ENCODE peak calls at places on chromosomes 12 and 14, in seven cellular contexts. One of them, this sample, is unnamed.
A peak's percentile ranks its signal among the peaks of the same experiment; 100 is the strongest.

GRCh38 chr12:62649412-62650116 is 182.9 kb downstream of the MON2 start:
- DNase-seq in HepG2: no peak
- DNase-seq in GM12878: no peak
- DNase-seq in SK-N-SH: no peak
- DNase-seq in HCT116: no peak
- DNase-seq in endothelial cell of umbilical vein: no peak
- DNase-seq in K562: no peak
- DNase-seq in this sample: no peak

GRCh38 chr12:113467154-113467513 is 4.5 kb downstream of the LHX5 start:
- DNase-seq in HepG2: no peak
- DNase-seq in GM12878: no peak
- DNase-seq in SK-N-SH: peak; percentile 40
- DNase-seq in HCT116: no peak
- DNase-seq in endothelial cell of umbilical vein: no peak
- DNase-seq in K562: peak; percentile 55
- DNase-seq in this sample: no peak

GRCh38 chr14:75711134-75711795 is 50.2 kb downstream of the TTLL5 start:
- DNase-seq in HepG2: peak; percentile 47
- DNase-seq in GM12878: no peak
- DNase-seq in SK-N-SH: peak; percentile 34
- DNase-seq in HCT116: peak; percentile 43
- DNase-seq in endothelial cell of umbilical vein: peak; percentile 41
- DNase-seq in K562: peak; percentile 35
- DNase-seq in this sample: peak; percentile 37

GRCh38 chr14:26863736-26864135 is 265.9 kb upstream of the NOVA1 start:
- DNase-seq in HepG2: no peak
- DNase-seq in GM12878: no peak
- DNase-seq in SK-N-SH: no peak
- DNase-seq in HCT116: no peak
- DNase-seq in endothelial cell of umbilical vein: peak; percentile 45
- DNase-seq in K562: no peak
- DNase-seq in this sample: no peak

GRCh38 chr12:22740656-22741350 is 115.8 kb downstream of the ETNK1 start:
- DNase-seq in HepG2: no peak
- DNase-seq in GM12878: no peak
- DNase-seq in SK-N-SH: no peak
- DNase-seq in HCT116: no peak
- DNase-seq in endothelial cell of umbilical vein: no peak
- DNase-seq in K562: no peak
- DNase-seq in this sample: no peak

GRCh38 chr12:54196396-54196795 is 7.6 kb upstream of the SMUG1 start:
- DNase-seq in HepG2: no peak
- DNase-seq in GM12878: no peak
- DNase-seq in SK-N-SH: no peak
- DNase-seq in HCT116: no peak
- DNase-seq in endothelial cell of umbilical vein: no peak
- DNase-seq in K562: no peak
- DNase-seq in this sample: no peak

GRCh38 chr14:33307691-33308369 is 369.2 kb downstream of the NPAS3 start:
- DNase-seq in HepG2: no peak
- DNase-seq in GM12878: no peak
- DNase-seq in SK-N-SH: peak; percentile 27
- DNase-seq in HCT116: no peak
- DNase-seq in endothelial cell of umbilical vein: peak; percentile 8
- DNase-seq in K562: no peak
- DNase-seq in this sample: no peak

GRCh38 chr14:104092931-104093365 is 7.4 kb downstream of the ASPG start:
- DNase-seq in HepG2: no peak
- DNase-seq in GM12878: no peak
- DNase-seq in SK-N-SH: peak; percentile 27
- DNase-seq in HCT116: no peak
- DNase-seq in endothelial cell of umbilical vein: no peak
- DNase-seq in K562: no peak
- DNase-seq in this sample: no peak

DNA sequence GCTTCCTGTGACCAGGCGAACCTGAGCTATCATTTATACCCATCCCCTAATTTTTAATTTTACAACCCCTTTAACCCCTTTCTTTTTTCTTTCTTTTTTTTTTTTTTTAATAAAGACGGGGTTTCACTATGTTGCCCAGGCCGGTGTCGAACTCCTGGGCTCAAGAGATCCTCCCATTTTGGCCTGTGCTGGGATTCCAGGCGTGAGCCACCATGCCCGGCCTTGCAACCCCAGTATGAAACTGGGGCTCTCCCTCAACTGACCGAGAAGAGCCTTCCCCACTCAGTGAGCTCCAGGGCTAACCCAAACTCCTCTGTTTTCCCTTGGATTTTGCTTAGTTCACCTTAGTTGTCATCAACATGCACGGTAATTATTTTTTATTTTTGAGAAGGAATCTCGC is 992 bp downstream of the CPSF2 start:
- DNase-seq in HepG2: no peak
- DNase-seq in GM12878: no peak
- DNase-seq in SK-N-SH: no peak
- DNase-seq in HCT116: no peak
- DNase-seq in endothelial cell of umbilical vein: no peak
- DNase-seq in K562: no peak
- DNase-seq in this sample: no peak
- H3K27ac ChIP-seq in HepG2: peak overlapping the region; percentile 94
- H3K27ac ChIP-seq in GM12878: peak overlapping the region; percentile 95
- H3K27ac ChIP-seq in SK-N-SH: no peak overlapping the region
- H3K27ac ChIP-seq in HCT116: peak overlapping the region; percentile 88
- H3K27ac ChIP-seq in endothelial cell of umbilical vein: peak overlapping the region; percentile 75
- H3K27ac ChIP-seq in K562: peak overlapping the region; percentile 99
- H3K27ac ChIP-seq in this sample: peak overlapping the region; percentile 94

GRCh38 chr12:69278814-69279782 is 39.7 kb downstream of the CPSF6 start:
- DNase-seq in HepG2: no peak
- DNase-seq in GM12878: no peak
- DNase-seq in SK-N-SH: no peak
- DNase-seq in HCT116: no peak
- DNase-seq in endothelial cell of umbilical vein: no peak
- DNase-seq in K562: no peak
- DNase-seq in this sample: no peak

GRCh38 chr12:69269736-69270135 is 30.4 kb downstream of the CPSF6 start:
- DNase-seq in HepG2: no peak
- DNase-seq in GM12878: no peak
- DNase-seq in SK-N-SH: no peak
- DNase-seq in HCT116: no peak
- DNase-seq in endothelial cell of umbilical vein: no peak
- DNase-seq in K562: no peak
- DNase-seq in this sample: no peak

GRCh38 chr12:69274861-69275260 is 35.5 kb downstream of the CPSF6 start:
- DNase-seq in HepG2: no peak
- DNase-seq in GM12878: no peak
- DNase-seq in SK-N-SH: no peak
- DNase-seq in HCT116: no peak
- DNase-seq in endothelial cell of umbilical vein: peak; percentile 54
- DNase-seq in K562: no peak
- DNase-seq in this sample: no peak

GRCh38 chr12:69272511-69272910 is 33.1 kb downstream of the CPSF6 start:
- DNase-seq in HepG2: no peak
- DNase-seq in GM12878: no peak
- DNase-seq in SK-N-SH: no peak
- DNase-seq in HCT116: no peak
- DNase-seq in endothelial cell of umbilical vein: no peak
- DNase-seq in K562: no peak
- DNase-seq in this sample: no peak

DNA sequence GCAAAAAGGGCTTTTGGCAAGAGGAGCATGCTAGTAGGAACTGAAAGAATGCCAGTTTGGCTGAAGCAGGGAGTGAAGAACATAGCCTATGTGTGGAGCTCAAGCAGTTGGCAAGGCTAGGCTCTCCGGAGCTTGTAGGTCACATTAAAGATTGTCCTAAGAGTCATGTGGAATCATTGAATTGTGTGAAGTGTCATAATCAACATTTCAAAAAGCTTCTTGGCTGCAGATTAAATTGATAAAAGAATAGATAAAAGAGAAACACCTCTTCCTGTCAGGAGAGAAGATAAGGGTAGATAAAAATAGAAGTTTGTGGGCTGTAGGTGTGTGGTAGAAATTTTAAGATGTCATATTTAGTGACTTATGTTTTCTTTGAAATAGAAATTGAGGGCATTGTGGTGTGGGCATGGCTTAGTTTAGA is 36.1 kb downstream of the CPSF6 start:
- DNase-seq in HepG2: no peak
- DNase-seq in GM12878: no peak
- DNase-seq in SK-N-SH: no peak
- DNase-seq in HCT116: no peak
- DNase-seq in endothelial cell of umbilical vein: no peak
- DNase-seq in K562: no peak
- DNase-seq in this sample: no peak
- TF ChIP-seq POLR2AphosphoS5 in HepG2: no peak
- TF ChIP-seq POLR2AphosphoS5 in GM12878: no peak
- TF ChIP-seq POLR2AphosphoS5 in SK-N-SH: peak; percentile 9
- TF ChIP-seq POLR2AphosphoS5 in HCT116: no peak
- TF ChIP-seq POLR2AphosphoS5 in endothelial cell of umbilical vein: no peak
- TF ChIP-seq POLR2AphosphoS5 in K562: no peak
- TF ChIP-seq POLR2AphosphoS5 in this sample: no peak

DNA sequence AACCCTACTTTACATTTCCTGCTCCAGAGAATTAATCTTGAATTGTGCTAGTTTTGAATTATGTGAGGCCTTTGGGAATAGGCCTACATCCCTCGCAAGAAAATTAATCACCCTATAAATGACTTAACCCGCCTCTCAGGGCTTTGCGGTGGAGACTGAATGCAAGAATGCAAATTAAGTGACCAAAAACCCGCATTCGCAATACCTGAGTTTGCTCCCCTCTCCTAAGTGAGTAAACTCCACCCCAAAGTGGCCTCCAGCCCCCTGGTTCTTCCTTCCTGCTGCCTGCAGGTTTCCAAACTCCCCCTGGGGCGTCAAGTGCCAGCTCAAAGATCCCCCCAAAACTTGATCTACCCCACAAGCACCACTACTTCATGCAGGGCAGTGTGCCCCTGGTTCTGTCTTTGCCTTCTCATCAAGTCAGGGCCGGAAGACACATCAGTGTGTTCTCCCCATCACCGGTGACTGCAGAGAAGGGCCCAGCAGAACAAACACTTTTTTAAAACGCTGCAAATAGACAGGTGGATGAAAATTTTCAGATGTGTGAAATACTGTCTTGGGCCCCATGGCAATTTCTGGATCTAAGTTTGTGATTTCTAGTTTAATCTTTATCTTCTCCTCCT is 644.7 kb downstream of the VRK1 start:
- DNase-seq in HepG2: no peak
- DNase-seq in GM12878: no peak
- DNase-seq in SK-N-SH: no peak
- DNase-seq in HCT116: no peak
- DNase-seq in endothelial cell of umbilical vein: no peak
- DNase-seq in K562: no peak
- DNase-seq in this sample: no peak
- H3K9ac ChIP-seq in HepG2: no peak overlapping the region
- H3K9ac ChIP-seq in GM12878: no peak overlapping the region
- H3K9ac ChIP-seq in SK-N-SH: no peak overlapping the region
- H3K9ac ChIP-seq in HCT116: no peak overlapping the region
- H3K9ac ChIP-seq in endothelial cell of umbilical vein: no peak overlapping the region
- H3K9ac ChIP-seq in K562: no peak overlapping the region
- H3K9ac ChIP-seq in this sample: no peak overlapping the region

DNA sequence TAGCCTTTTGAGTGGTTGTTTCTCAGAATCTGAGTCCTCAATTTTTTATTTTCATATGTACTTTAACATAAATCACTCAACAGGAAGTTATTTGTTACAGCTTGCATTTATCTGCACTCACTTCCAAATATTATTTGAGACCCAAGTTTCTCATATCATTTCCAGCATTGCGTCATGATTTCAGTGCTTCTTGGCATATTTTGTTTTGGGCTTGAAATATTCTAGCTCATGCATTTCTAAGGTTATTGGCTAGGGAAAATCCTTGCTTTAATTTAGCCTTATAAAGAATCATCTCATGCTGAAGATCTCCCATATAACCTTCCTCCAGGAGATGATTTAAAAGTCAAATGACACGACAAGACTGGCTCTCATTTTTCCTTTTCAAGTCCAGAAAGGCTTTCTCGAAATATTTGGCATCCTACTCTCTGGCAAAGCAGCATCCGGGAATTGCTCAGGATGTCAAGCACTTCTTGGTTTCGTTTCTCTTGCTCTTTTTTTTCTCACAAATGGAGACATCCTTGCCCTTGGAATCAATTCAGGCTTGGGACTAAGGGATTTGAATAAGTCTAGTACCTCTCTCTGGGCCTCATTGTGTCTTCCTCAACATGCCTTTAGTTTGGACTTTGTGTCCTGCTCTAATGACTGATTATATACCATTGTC is 295.0 kb downstream of the RMST start:
- DNase-seq in HepG2: peak; percentile 3
- DNase-seq in GM12878: no peak
- DNase-seq in SK-N-SH: no peak
- DNase-seq in HCT116: no peak
- DNase-seq in endothelial cell of umbilical vein: no peak
- DNase-seq in K562: no peak
- DNase-seq in this sample: peak; percentile 18
- H3K27ac ChIP-seq in HepG2: no peak overlapping the region
- H3K27ac ChIP-seq in GM12878: no peak overlapping the region
- H3K27ac ChIP-seq in SK-N-SH: no peak overlapping the region
- H3K27ac ChIP-seq in HCT116: no peak overlapping the region
- H3K27ac ChIP-seq in endothelial cell of umbilical vein: no peak overlapping the region
- H3K27ac ChIP-seq in K562: no peak overlapping the region
- H3K27ac ChIP-seq in this sample: peak overlapping the region; percentile 43

DNA sequence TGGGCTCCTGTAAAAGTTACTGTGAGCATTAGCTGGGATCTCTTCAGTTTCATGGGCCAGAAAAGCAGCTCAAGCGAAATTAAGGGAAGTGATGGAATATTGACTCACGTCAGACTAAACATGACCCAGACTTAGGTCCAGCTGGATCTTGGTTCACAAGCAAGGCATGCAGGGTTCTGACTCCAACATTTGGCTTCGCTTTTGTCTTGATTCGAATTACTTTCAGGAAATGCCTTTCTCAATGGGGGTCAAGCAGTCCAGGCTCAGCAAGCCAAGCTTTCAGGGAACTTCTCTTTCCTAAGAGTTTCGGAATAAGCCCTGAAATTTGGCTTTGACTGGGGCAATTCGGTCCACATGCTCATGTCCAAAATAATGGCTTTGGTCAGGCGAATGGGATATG is 678.7 kb upstream of the TMEM132C start:
- DNase-seq in HepG2: no peak
- DNase-seq in GM12878: no peak
- DNase-seq in SK-N-SH: no peak
- DNase-seq in HCT116: no peak
- DNase-seq in endothelial cell of umbilical vein: no peak
- DNase-seq in K562: no peak
- DNase-seq in this sample: no peak
- TF ChIP-seq POLR2AphosphoS5 in HepG2: no peak
- TF ChIP-seq POLR2AphosphoS5 in GM12878: no peak
- TF ChIP-seq POLR2AphosphoS5 in SK-N-SH: no peak
- TF ChIP-seq POLR2AphosphoS5 in HCT116: no peak
- TF ChIP-seq POLR2AphosphoS5 in endothelial cell of umbilical vein: no peak
- TF ChIP-seq POLR2AphosphoS5 in K562: no peak
- TF ChIP-seq POLR2AphosphoS5 in this sample: no peak

DNA sequence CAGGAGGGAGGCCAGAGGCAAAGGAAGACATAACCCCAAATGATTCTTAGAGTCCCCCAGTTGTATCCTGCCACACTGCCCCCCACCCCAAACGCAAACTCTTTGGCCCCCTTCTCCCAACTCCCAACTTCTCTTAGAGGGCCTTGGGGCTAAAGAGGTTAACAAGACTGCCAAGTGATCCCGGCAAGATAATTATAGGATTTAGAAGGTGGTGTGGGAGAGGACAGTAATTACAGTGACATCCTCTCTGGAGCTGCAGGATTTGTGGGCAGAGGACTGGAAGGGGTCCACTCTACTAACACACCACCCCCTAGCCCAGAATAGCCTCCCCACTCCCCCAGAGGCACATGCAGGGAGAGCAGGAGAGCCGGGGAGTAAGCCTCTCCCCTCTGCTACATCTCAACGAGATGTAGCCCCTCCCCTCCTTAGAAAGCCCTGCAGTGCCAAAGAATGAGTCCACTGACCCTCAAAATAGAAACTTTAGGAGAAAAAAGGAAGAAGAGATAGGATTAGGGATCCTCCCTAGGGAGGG is 5.3 kb upstream of the GDF11 start:
- DNase-seq in HepG2: no peak
- DNase-seq in GM12878: no peak
- DNase-seq in SK-N-SH: peak; percentile 37
- DNase-seq in HCT116: no peak
- DNase-seq in endothelial cell of umbilical vein: no peak
- DNase-seq in K562: no peak
- DNase-seq in this sample: no peak
- H3K9ac ChIP-seq in HepG2: peak overlapping the region; percentile 39
- H3K9ac ChIP-seq in GM12878: peak overlapping the region; percentile 79
- H3K9ac ChIP-seq in SK-N-SH: peak overlapping the region; percentile 70
- H3K9ac ChIP-seq in HCT116: peak overlapping the region; percentile 57
- H3K9ac ChIP-seq in endothelial cell of umbilical vein: no peak overlapping the region
- H3K9ac ChIP-seq in K562: peak overlapping the region; percentile 3
- H3K9ac ChIP-seq in this sample: peak overlapping the region; percentile 62

This sample was measured in SK-N-MC.